ENCODE peak calls at places on chromosomes 4 and X, in ten cellular contexts. Q is left lung, K is Peyer's patch, X is cardiac fibroblast, B is GM12864, A is A549, V is right lobe of liver, N is PC-9, F is NB4, T is AG04450. W is an unnamed sample.

GRCh38 chr4:89619230-89619962 is 217.6 kb downstream of the SNCA start:
- DNase-seq in Q (no peak), K (no peak), X (no peak), B (no peak), A (no peak), V (no peak), N (no peak), F (no peak), T (no peak), W (no peak)

GRCh38 chr4:138749303-138749702 is 266.3 kb upstream of the NOCT start:
- DNase-seq in Q (no peak), K (no peak), X (peak; percentile 32), B (no peak), A (no peak), V (no peak), N (no peak), F (no peak), T (peak; percentile 45), W (peak; percentile 27)

GRCh38 chr4:180542445-180543100 is 1700.6 kb upstream of the TENM3 start:
- DNase-seq in Q (no peak), K (no peak), X (peak; percentile 27), B (no peak), A (no peak), V (no peak), N (peak; percentile 32), F (no peak), T (no peak), W (peak; percentile 92)

GRCh38 chr4:85571008-85571407 is 96.1 kb downstream of the ARHGAP24 start:
- DNase-seq in Q (no peak), K (no peak), X (no peak), B (no peak), A (no peak), V (no peak), N (no peak), F (no peak), T (no peak), W (no peak)

GRCh38 chr4:53068755-53069154 is 206.6 kb downstream of the RASL11B start:
- DNase-seq in Q (no peak), K (no peak), X (no peak), B (no peak), A (no peak), V (no peak), N (no peak), F (no peak), T (no peak), W (peak; percentile 46)

GRCh38 chr4:154590329-154591006 is at the start of gene FGA:
- DNase-seq in Q (no peak), K (no peak), X (no peak), B (no peak), A (peak; percentile 28), V (peak; percentile 68), N (no peak), F (no peak), T (no peak), W (no peak)

GRCh38 chr4:2401610-2401983 is 16.8 kb downstream of the ZFYVE28 start:
- DNase-seq in Q (no peak), K (no peak), X (no peak), B (no peak), A (no peak), V (no peak), N (no peak), F (no peak), T (no peak), W (no peak)

GRCh38 chr4:48913346-48913745 is 6.8 kb upstream of the OCIAD2 start:
- DNase-seq in Q (no peak), K (no peak), X (peak; percentile 76), B (no peak), A (no peak), V (no peak), N (peak; percentile 19), F (no peak), T (peak; percentile 66), W (peak; percentile 93)

GRCh38 chr4:140707325-140707724 is 48.9 kb downstream of the TBC1D9 start:
- DNase-seq in Q (no peak), K (peak; percentile 38), X (no peak), B (no peak), A (no peak), V (no peak), N (no peak), F (no peak), T (no peak), W (no peak)

GRCh38 chr4:55996611-55997010 is 47.9 kb downstream of the CEP135 start:
- DNase-seq in Q (no peak), K (no peak), X (no peak), B (no peak), A (no peak), V (no peak), N (no peak), F (no peak), T (no peak), W (no peak)

GRCh38 chr4:163331629-163332360 is 601 bp downstream of the NPY1R start:
- DNase-seq in Q (no peak), K (no peak), X (peak; percentile 25), B (no peak), A (peak; percentile 4), V (peak; percentile 53), N (no peak), F (no peak), T (no peak), W (peak; percentile 32)

GRCh38 chr4:174561556-174561955 is 39.3 kb upstream of the HPGD start:
- DNase-seq in Q (no peak), K (no peak), X (no peak), B (no peak), A (no peak), V (no peak), N (no peak), F (no peak), T (no peak), W (peak; percentile 46)

GRCh38 chr4:126907389-126907788 is 725.4 kb upstream of the INTU start:
- DNase-seq in Q (no peak), K (no peak), X (no peak), B (no peak), A (no peak), V (no peak), N (no peak), F (no peak), T (no peak), W (no peak)

GRCh38 chrX:87434618-87435017 is 83.0 kb upstream of the KLHL4 start:
- DNase-seq in Q (no peak), K (no peak), X (peak; percentile 1), B (no peak), A (no peak), V (no peak), N (no peak), F (no peak), T (no peak), W (no peak)

GRCh38 chr4:127698789-127699200 is 31.4 kb upstream of the SLC25A31 start:
- DNase-seq in Q (no peak), K (no peak), X (peak; percentile 83), B (peak; percentile 57), A (peak; percentile 19), V (no peak), N (peak; percentile 41), F (peak; percentile 70), T (no peak), W (peak; percentile 85)

GRCh38 chr4:96543346-96543745 is 703.5 kb downstream of the PDHA2 start:
- DNase-seq in Q (no peak), K (no peak), X (no peak), B (no peak), A (no peak), V (no peak), N (no peak), F (no peak), T (no peak), W (no peak)

DNA sequence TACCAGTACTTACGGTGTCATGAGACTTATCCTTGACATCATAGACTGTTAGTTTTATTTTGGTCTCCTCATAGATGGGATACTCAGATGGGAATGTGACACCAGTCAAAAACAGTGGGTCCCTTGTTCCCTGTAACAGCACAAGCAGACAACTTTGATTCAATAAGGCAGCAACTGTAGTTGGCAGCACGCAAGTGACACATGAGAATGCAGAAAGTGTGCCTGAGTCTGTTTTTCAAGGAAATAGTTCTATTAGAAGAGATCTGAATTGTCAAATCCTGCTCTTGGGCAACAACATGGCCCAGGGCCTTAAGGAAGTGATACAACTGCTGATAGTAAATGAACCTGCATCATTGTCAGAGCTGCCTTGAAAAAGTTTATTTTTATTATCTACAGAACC is 443.2 kb downstream of the INPP4B start:
- DNase-seq in Q (no peak), K (no peak), X (peak; percentile 58), B (no peak), A (no peak), V (no peak), N (no peak), F (no peak), T (no peak), W (no peak)
- H3K4me3 ChIP-seq in Q (no peak overlapping the region), K (no peak overlapping the region), X (no peak overlapping the region), B (no peak overlapping the region), A (no peak overlapping the region), V (no peak overlapping the region), N (no peak overlapping the region), F (no peak overlapping the region), T (no peak overlapping the region), W (no peak overlapping the region)

DNA sequence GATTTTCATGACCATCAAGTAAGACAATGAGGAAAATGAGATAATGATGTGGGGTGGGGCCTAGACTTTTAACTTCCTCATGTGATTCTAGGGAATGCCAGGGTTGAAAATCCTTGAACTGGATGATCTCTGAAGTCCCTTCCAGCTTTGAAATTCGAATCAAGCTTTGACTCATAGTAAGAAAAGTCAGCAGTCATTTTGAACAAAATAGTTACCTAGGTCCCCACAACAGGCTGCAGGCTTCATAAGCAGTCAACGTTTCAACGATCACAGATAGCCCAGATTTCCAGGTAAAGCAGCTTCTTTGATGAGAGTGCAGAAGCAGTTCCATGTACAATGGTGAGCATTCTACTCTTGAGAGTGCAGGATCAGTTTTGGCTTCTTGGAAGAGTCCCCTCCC is 93.7 kb downstream of the GRIA3 start:
- DNase-seq in Q (no peak), K (no peak), X (no peak), B (no peak), A (no peak), V (no peak), N (no peak), F (no peak), T (no peak), W (no peak)
- TF ChIP-seq CTCF in Q (no peak), K (no peak), X (no peak), B (no peak), A (no peak), V (no peak), N (no peak), F (no peak), T (no peak), W (no peak)

GRCh38 chr4:122309988-122310626 is 68.7 kb upstream of the ADAD1 start:
- DNase-seq in Q (no peak), K (no peak), X (peak; percentile 37), B (no peak), A (peak; percentile 3), V (no peak), N (no peak), F (peak; percentile 17), T (no peak), W (peak; percentile 13)

GRCh38 chr4:122300776-122301175 is 78.0 kb upstream of the ADAD1 start:
- DNase-seq in Q (no peak), K (no peak), X (no peak), B (no peak), A (no peak), V (no peak), N (no peak), F (no peak), T (no peak), W (no peak)

GRCh38 chr4:122305853-122306252 is 73.0 kb upstream of the ADAD1 start:
- DNase-seq in Q (no peak), K (no peak), X (no peak), B (no peak), A (no peak), V (no peak), N (no peak), F (no peak), T (no peak), W (no peak)
- H3K4me3 ChIP-seq in Q (no peak overlapping the region), K (no peak overlapping the region), X (no peak overlapping the region), B (no peak overlapping the region), A (no peak overlapping the region), V (no peak overlapping the region), N (no peak overlapping the region), F (no peak overlapping the region), T (no peak overlapping the region), W (no peak overlapping the region)

GRCh38 chrX:112512509-112512908 is 167.2 kb downstream of the LHFPL1 start:
- DNase-seq in Q (no peak), K (no peak), X (no peak), B (no peak), A (no peak), V (no peak), N (peak; percentile 2), F (peak; percentile 1), T (no peak), W (no peak)
- TF ChIP-seq CTCF in Q (no peak), K (no peak), X (no peak), B (no peak), A (no peak), V (no peak), N (no peak), F (no peak), T (peak; percentile 12), W (no peak)

W was measured in astrocyte of the spinal cord.